ENCODE peak calls at places on chromosome 1, in eight cellular contexts. A, Z, T, J, W, R, Q and F are unnamed samples. For H3K4me1, the result is how much of the 10 kb centered on the place peaks cover.

GRCh38 chr1:58585591-58586151 is 8.6 kb upstream of the TACSTD2 start:
- DNase-seq in J (no peak), Q (no peak), Z (peak), T (no peak), R (no peak), W (no peak), A (no peak), F (no peak)

GRCh38 chr1:93152835-93153234 is 27.4 kb downstream of the TMED5 start:
- DNase-seq in J (no peak), Q (no peak), A (no peak), T (no peak), Z (no peak), W (no peak), R (no peak), F (no peak)

GRCh38 chr1:89725016-89725380 is 92.1 kb downstream of the LRRC8C start:
- DNase-seq in Q (no peak), Z (no peak), W (no peak), A (no peak), R (peak), J (peak), T (no peak), F (peak)

GRCh38 chr1:44801491-44802305 is 1.5 kb downstream of the PLK3 start:
- DNase-seq in T (no peak), R (no peak), Z (no peak), Q (peak), J (peak), W (peak), A (no peak), F (peak)

GRCh38 chr1:160006312-160006940 is 25.4 kb downstream of the PIGM start:
- DNase-seq in T (peak), A (peak), Z (no peak), W (no peak), R (peak), Q (peak), J (peak), F (peak)

GRCh38 chr1:6157132-6157527 is 23.0 kb downstream of the CHD5 start:
- DNase-seq in T (no peak), J (no peak), Q (no peak), R (no peak), A (no peak), Z (no peak), W (no peak), F (no peak)

GRCh38 chr1:19405761-19406481 is 79.4 kb downstream of the CAPZB start:
- DNase-seq in J (no peak), T (no peak), R (no peak), Z (no peak), W (peak), A (peak), Q (no peak), F (no peak)

GRCh38 chr1:214683596-214683995 is 80.6 kb downstream of the CENPF start:
- DNase-seq in J (no peak), T (no peak), Z (no peak), W (no peak), Q (no peak), R (no peak), A (no peak), F (no peak)

GRCh38 chr1:78280626-78281025 is 210.1 kb upstream of the PTGFR start:
- DNase-seq in J (no peak), T (no peak), Q (no peak), A (no peak), Z (no peak), W (no peak), R (no peak), F (no peak)

GRCh38 chr1:11147371-11147770 is 41.8 kb upstream of the ANGPTL7 start:
- DNase-seq in W (no peak), Z (no peak), R (no peak), A (no peak), J (no peak), T (no peak), Q (no peak), F (no peak)

GRCh38 chr1:119006406-119007279 is 18.5 kb upstream of the TBX15 start:
- DNase-seq in W (no peak), J (no peak), Q (no peak), Z (no peak), R (no peak), A (peak), T (no peak), F (no peak)

GRCh38 chr1:201054030-201054635 is 30.6 kb upstream of the KIF21B start:
- DNase-seq in J (no peak), Q (no peak), T (no peak), A (no peak), W (no peak), R (no peak), Z (no peak), F (no peak)

GRCh38 chr1:64759968-64760367 is 15.1 kb downstream of the RAVER2 start:
- DNase-seq in Z (no peak), A (no peak), Q (no peak), W (no peak), J (no peak), R (no peak), T (no peak), F (no peak)

GRCh38 chr1:36085126-36085525 is 1.2 kb downstream of the TEKT2 start:
- DNase-seq in W (no peak), J (no peak), T (no peak), Z (no peak), R (no peak), Q (no peak), A (no peak), F (no peak)

GRCh38 chr1:44101356-44101755 is 17.3 kb upstream of the KLF17 start:
- DNase-seq in J (no peak), A (no peak), W (no peak), T (no peak), Q (no peak), R (no peak), Z (no peak), F (no peak)

GRCh38 chr1:89907669-89908293 is 86.9 kb downstream of the LRRC8D start:
- DNase-seq in A (no peak), J (no peak), Z (no peak), Q (no peak), R (no peak), T (peak), W (no peak), F (no peak)

GRCh38 chr1:94092210-94092613 is 28.7 kb downstream of the ABCA4 start:
- DNase-seq in W (no peak), J (no peak), R (no peak), Z (peak), T (no peak), Q (no peak), A (no peak), F (no peak)

DNA sequence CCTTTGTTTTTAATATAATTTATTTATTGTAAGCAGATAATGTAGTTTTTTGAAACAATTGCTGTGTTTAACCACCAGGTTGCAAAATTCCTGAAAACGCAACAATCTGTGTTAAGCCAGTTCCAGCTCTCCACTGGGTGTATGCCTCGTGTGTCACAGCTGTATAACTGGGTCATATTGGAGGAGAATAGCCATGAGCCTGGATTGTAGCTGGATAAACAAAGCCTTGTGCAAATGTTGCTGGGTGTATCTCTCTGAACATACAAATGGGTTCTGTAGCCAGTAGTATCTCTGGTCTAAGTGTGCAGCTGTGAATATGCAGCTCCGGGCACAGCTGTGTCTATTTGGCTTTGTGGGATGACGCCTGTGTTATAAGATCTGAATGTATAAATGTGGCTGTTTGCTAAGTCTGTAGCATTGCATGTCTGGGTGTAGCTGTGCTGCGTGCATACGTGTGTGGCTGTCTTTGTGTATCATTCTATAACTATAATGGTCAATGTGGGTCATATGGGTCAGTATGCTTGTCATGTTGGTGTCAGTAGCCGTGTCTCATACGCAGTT is 2.7 kb downstream of the TCEA3 start:
- DNase-seq in R (peak), W (no peak), A (no peak), T (no peak), Z (peak), J (peak), Q (no peak), F (no peak)
- TF ChIP-seq CTCF in R (peak), W (no peak), A (no peak), T (no peak), Z (no peak), J (no peak), Q (no peak), F (peak)

GRCh38 chr1:202892501-202892900 is 3.6 kb upstream of the RABIF start:
- DNase-seq in R (no peak), A (no peak), J (no peak), Z (no peak), T (no peak), Q (no peak), W (no peak), F (no peak)

GRCh38 chr1:202888204-202888506 is 794 bp downstream of the RABIF start:
- DNase-seq in T (no peak), R (no peak), Q (no peak), W (no peak), Z (no peak), J (no peak), A (no peak), F (no peak)

GRCh38 chr1:202888507-202889360 is at the start of gene RABIF:
- DNase-seq in Q (peak), T (peak), A (peak), R (peak), J (peak), W (peak), Z (peak), F (peak)

GRCh38 chr1:202890392-202890791 is 1.4 kb upstream of the RABIF start:
- DNase-seq in J (no peak), R (no peak), Q (no peak), Z (no peak), W (no peak), A (no peak), T (no peak), F (no peak)
- H3K27ac ChIP-seq in J (no peak), R (no peak), Q (no peak), Z (no peak), W (no peak), A (no peak), T (no peak), F (no peak)

GRCh38 chr1:110890474-110891196 is 17.7 kb downstream of the CD53 start:
- DNase-seq in T (no peak), Q (no peak), Z (no peak), W (no peak), R (no peak), A (no peak), J (no peak), F (no peak)

GRCh38 chr1:110893908-110894490 is 21.1 kb downstream of the CD53 start:
- DNase-seq in Z (no peak), A (no peak), R (no peak), T (no peak), J (no peak), W (no peak), Q (no peak), F (no peak)

GRCh38 chr1:110888049-110888448 is 15.1 kb downstream of the CD53 start:
- DNase-seq in A (no peak), Q (no peak), T (no peak), R (no peak), W (no peak), Z (no peak), J (no peak), F (no peak)

DNA sequence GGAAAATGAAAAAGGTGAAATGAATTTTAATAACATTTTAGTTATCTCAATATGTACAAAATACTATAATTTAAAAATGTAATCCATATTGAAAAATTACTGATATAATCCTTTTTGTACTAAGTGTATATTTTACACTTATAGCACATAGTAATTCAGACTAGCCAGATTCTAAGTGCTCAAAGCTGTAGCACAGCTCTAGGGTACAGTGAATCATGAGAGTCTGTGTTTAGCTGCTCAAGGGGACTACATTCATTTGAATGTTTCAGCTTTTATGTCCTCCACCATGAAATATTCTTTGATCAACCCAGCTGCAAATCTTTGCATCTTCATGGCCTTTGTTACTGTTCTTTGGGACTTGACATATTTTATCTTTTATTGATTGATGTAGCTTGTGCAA is 15.7 kb downstream of the CD53 start:
- DNase-seq in T (no peak), R (no peak), Z (no peak), J (no peak), W (no peak), A (no peak), Q (no peak), F (no peak)
- H3K4me1 ChIP-seq in T (under half), R (under half), Z (under half), J (under half), W (under half), A (under half), Q (under half), F (under half)

GRCh38 chr1:14118691-14119485 is 418.9 kb downstream of the PRDM2 start:
- DNase-seq in Z (no peak), Q (no peak), J (no peak), T (no peak), W (no peak), A (no peak), R (no peak), F (no peak)

GRCh38 chr1:14117700-14118099 is 417.7 kb downstream of the PRDM2 start:
- DNase-seq in J (no peak), Q (no peak), A (no peak), Z (no peak), R (no peak), T (no peak), W (no peak), F (no peak)

GRCh38 chr1:14115976-14116375 is 416.0 kb downstream of the PRDM2 start:
- DNase-seq in Z (no peak), T (no peak), W (no peak), J (no peak), A (no peak), Q (no peak), R (no peak), F (no peak)

GRCh38 chr1:14120895-14121294 is 420.9 kb downstream of the PRDM2 start:
- DNase-seq in T (no peak), Q (no peak), A (no peak), Z (no peak), J (no peak), W (no peak), R (no peak), F (no peak)
- TF ChIP-seq CTCF in T (no peak), Q (no peak), A (no peak), Z (no peak), J (no peak), W (no peak), R (no peak), F (no peak)

GRCh38 chr1:84353665-84354064 is 44.6 kb upstream of the DNASE2B start:
- DNase-seq in A (no peak), W (no peak), Q (no peak), R (no peak), T (no peak), Z (peak), J (no peak), F (no peak)

GRCh38 chr1:84355556-84355955 is 42.7 kb upstream of the DNASE2B start:
- DNase-seq in T (no peak), Z (no peak), J (no peak), W (no peak), Q (no peak), A (no peak), R (no peak), F (no peak)

GRCh38 chr1:84350104-84350503 is 48.2 kb upstream of the DNASE2B start:
- DNase-seq in Z (no peak), A (no peak), J (no peak), Q (no peak), T (no peak), W (no peak), R (no peak), F (no peak)

GRCh38 chr1:84350550-84350949 is 47.7 kb upstream of the DNASE2B start:
- DNase-seq in Q (no peak), R (no peak), A (no peak), Z (no peak), T (no peak), J (no peak), W (no peak), F (no peak)

DNA sequence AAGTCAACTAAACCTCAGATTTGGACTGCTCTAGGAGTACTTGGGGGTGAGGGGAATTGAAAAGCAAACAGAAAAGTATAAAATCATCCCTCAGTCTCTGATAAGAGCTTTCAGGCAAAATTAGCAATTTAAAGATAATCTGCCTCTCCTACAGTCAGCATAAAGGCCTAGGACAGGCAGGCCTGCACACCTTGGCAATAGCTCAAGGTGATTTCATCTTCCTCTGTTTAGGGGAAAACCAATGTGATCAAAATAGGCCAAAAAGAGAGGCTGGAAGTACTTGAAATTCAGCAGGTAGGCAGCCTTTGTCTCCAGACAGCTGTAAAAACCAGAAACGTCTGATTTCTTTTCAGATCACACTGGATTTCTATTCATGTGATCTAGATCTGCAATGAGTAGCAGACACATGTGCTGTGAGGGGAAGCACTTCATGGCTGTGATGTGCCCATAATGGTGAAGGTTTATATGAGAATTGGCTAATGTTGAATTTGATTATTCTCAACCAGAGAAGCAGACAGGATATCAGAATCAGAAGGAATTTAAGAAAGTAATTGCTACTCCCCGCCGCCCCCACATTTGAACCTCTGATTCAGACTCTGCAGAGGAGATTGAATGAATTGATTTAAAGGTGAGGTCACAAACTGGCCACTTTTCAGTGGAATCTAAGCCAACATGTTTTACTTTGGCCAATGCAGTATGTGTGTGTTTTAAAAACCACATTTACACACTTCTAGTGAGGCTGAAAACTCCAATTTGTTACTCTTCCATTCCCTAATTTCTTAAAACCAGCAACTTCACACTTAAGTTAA is 45.8 kb upstream of the DNASE2B start:
- DNase-seq in Q (no peak), W (no peak), T (no peak), A (no peak), J (no peak), Z (no peak), R (no peak), F (no peak)
- H3K27ac ChIP-seq in Q (no peak), W (no peak), T (no peak), A (no peak), J (no peak), Z (peak), R (peak), F (no peak)

GRCh38 chr1:248821101-248821500 is 4.6 kb downstream of the SH3BP5L start:
- DNase-seq in Q (no peak), W (no peak), T (peak), Z (no peak), A (no peak), R (no peak), J (no peak), F (no peak)

GRCh38 chr1:248823517-248824001 is 2.2 kb downstream of the SH3BP5L start:
- DNase-seq in Z (no peak), T (no peak), A (no peak), Q (no peak), W (no peak), R (no peak), J (no peak), F (no peak)

GRCh38 chr1:248821641-248822040 is 4.1 kb downstream of the SH3BP5L start:
- DNase-seq in W (no peak), T (no peak), A (no peak), Q (no peak), J (no peak), R (no peak), Z (no peak), F (no peak)

GRCh38 chr1:248824301-248824700 is 1.4 kb downstream of the SH3BP5L start:
- DNase-seq in Q (no peak), A (no peak), W (no peak), J (no peak), Z (no peak), R (no peak), T (no peak), F (no peak)

GRCh38 chr1:248822148-248823032 is 3.3 kb downstream of the SH3BP5L start:
- DNase-seq in A (no peak), Z (no peak), T (no peak), J (no peak), W (no peak), R (no peak), Q (no peak), F (no peak)
- H3K4me1 ChIP-seq in A (under half), Z (under half), T (half or more), J (half or more), W (under half), R (half or more), Q (under half), F (half or more)